ENCODE peak calls at places on chromosomes 5 and 9, in five cellular contexts. N, U, Q, X and G are unnamed samples.

GRCh38 chr9:136625101-136626065 is 37.3 kb upstream of the EGFL7 start:
- DNase-seq in N (peak), X (peak), U (no peak), Q (peak), G (peak)

GRCh38 chr5:169177431-169177694 is 123.6 kb downstream of the SLIT3 start:
- DNase-seq in X (no peak), Q (no peak), N (no peak), U (no peak), G (no peak)

GRCh38 chr9:69937358-69937757 is 106.3 kb upstream of the MAMDC2 start:
- DNase-seq in Q (no peak), X (no peak), N (no peak), U (no peak), G (no peak)

GRCh38 chr5:14267166-14267838 is 124.2 kb downstream of the TRIO start:
- DNase-seq in Q (no peak), U (no peak), N (no peak), X (peak), G (no peak)

GRCh38 chr5:96259211-96259772 is 173.8 kb downstream of the PCSK1 start:
- DNase-seq in X (peak), N (no peak), Q (no peak), U (no peak), G (peak)

GRCh38 chr5:169548315-169548714 is 35.3 kb upstream of the SPDL1 start:
- DNase-seq in U (no peak), Q (no peak), N (no peak), X (peak), G (peak)

GRCh38 chr9:132605387-132605786 is 23.0 kb downstream of the BARHL1 start:
- DNase-seq in Q (no peak), U (no peak), N (no peak), X (no peak), G (no peak)

GRCh38 chr9:114033397-114034103 is 44.5 kb downstream of the AMBP start:
- DNase-seq in X (peak), Q (no peak), N (no peak), U (no peak), G (peak)

GRCh38 chr5:14996997-14997396 is 125.4 kb upstream of the ANKH start:
- DNase-seq in Q (no peak), X (no peak), U (no peak), N (no peak), G (no peak)

GRCh38 chr5:117803533-117803932 is 1184.8 kb downstream of the DTWD2 start:
- DNase-seq in U (no peak), Q (no peak), N (no peak), X (peak), G (no peak)

GRCh38 chr5:10297646-10298204 is 10.0 kb downstream of the CMBL start:
- DNase-seq in N (no peak), X (no peak), Q (no peak), U (no peak), G (no peak)

GRCh38 chr9:131310833-131311554 is 21.5 kb downstream of the PLPP7 start:
- DNase-seq in N (no peak), U (peak), Q (peak), X (no peak), G (no peak)

GRCh38 chr9:35903049-35903448 is 3.0 kb upstream of the HRCT1 start:
- DNase-seq in X (peak), Q (no peak), U (peak), N (no peak), G (peak)

GRCh38 chr9:117224676-117225075 is 190.2 kb downstream of the ASTN2 start:
- DNase-seq in Q (no peak), N (no peak), X (no peak), U (no peak), G (no peak)

GRCh38 chr9:72476617-72477375 is 44.6 kb upstream of the TMC1 start:
- DNase-seq in N (no peak), U (no peak), Q (no peak), X (peak), G (no peak)

GRCh38 chr9:136059851-136060670 is 35.0 kb downstream of the NACC2 start:
- DNase-seq in X (peak), U (no peak), Q (peak), N (peak), G (peak)

GRCh38 chr9:131875828-131876485 is 136.1 kb upstream of the RAPGEF1 start:
- DNase-seq in X (no peak), Q (no peak), U (no peak), N (peak), G (peak)

GRCh38 chr9:97367729-97368128 is 44.2 kb upstream of the TDRD7 start:
- DNase-seq in U (no peak), Q (no peak), X (no peak), N (no peak), G (no peak)

GRCh38 chr5:77224672-77225355 is 14.3 kb downstream of the PDE8B start:
- DNase-seq in X (peak), N (no peak), U (no peak), Q (no peak), G (no peak)

GRCh38 chr9:137458194-137459146 is 664 bp downstream of the NSMF start:
- DNase-seq in U (peak), N (peak), X (no peak), Q (no peak), G (no peak)

GRCh38 chr9:94173632-94174031 is 85.5 kb upstream of the ZNF169 start:
- DNase-seq in X (no peak), Q (no peak), U (no peak), N (no peak), G (no peak)

GRCh38 chr5:44952376-44952775 is 143.6 kb downstream of the MRPS30 start:
- DNase-seq in U (no peak), Q (no peak), N (no peak), X (peak), G (peak)

GRCh38 chr9:96818535-96818934 is 35.8 kb downstream of the ZNF782 start:
- DNase-seq in U (no peak), Q (no peak), X (no peak), N (no peak), G (peak)

GRCh38 chr5:132473608-132474007 is 17.0 kb downstream of the IRF1 start:
- DNase-seq in U (no peak), X (no peak), Q (no peak), N (peak), G (no peak)

GRCh38 chr5:146731909-146732659 is 146.5 kb downstream of the PPP2R2B start:
- DNase-seq in N (no peak), U (no peak), X (peak), Q (no peak), G (peak)

GRCh38 chr5:63125862-63126261 is 547.2 kb downstream of the LRRC70 start:
- DNase-seq in U (no peak), N (no peak), X (peak), Q (no peak), G (peak)

GRCh38 chr5:31021181-31021624 is 172.3 kb upstream of the CDH6 start:
- DNase-seq in N (no peak), Q (no peak), U (no peak), X (peak), G (peak)

GRCh38 chr9:125912261-125912660 is 165.1 kb downstream of the PBX3 start:
- DNase-seq in X (no peak), Q (no peak), U (no peak), N (no peak), G (no peak)

GRCh38 chr9:94259077-94259847 is at the start of gene ZNF169:
- DNase-seq in U (peak), N (peak), X (peak), Q (peak), G (peak)

GRCh38 chr9:126705311-126705766 is 91.6 kb downstream of the LMX1B start:
- DNase-seq in U (peak), Q (peak), X (peak), N (peak), G (peak)

GRCh38 chr5:92927291-92927778 is 653.7 kb downstream of the NR2F1-AS1 start:
- DNase-seq in U (no peak), X (no peak), Q (no peak), N (no peak), G (no peak)

GRCh38 chr5:59673438-59674058 is 220.0 kb downstream of the PDE4D start:
- DNase-seq in X (peak), Q (no peak), U (no peak), N (no peak), G (peak)

GRCh38 chr5:140251527-140251973 is 51.4 kb downstream of the PFDN1 start:
- DNase-seq in X (peak), U (peak), Q (no peak), N (no peak), G (peak)

GRCh38 chr9:109799792-109800191 is 19.8 kb downstream of the PALM2AKAP2 start:
- DNase-seq in N (no peak), Q (no peak), U (no peak), X (peak), G (peak)

GRCh38 chr5:169149317-169149716 is 151.6 kb downstream of the SLIT3 start:
- DNase-seq in N (no peak), X (no peak), U (no peak), Q (no peak), G (no peak)

GRCh38 chr5:60161340-60161934 is 267.9 kb upstream of the PDE4D start:
- DNase-seq in N (no peak), X (peak), U (no peak), Q (no peak), G (peak)

GRCh38 chr9:129195606-129196005 is 17.5 kb upstream of the IER5L start:
- DNase-seq in N (no peak), U (no peak), Q (no peak), X (no peak), G (no peak)

GRCh38 chr9:129201289-129201688 is 23.2 kb upstream of the IER5L start:
- DNase-seq in X (no peak), N (no peak), U (no peak), Q (no peak), G (no peak)

GRCh38 chr9:129200255-129200654 is 22.2 kb upstream of the IER5L start:
- DNase-seq in N (no peak), X (no peak), Q (no peak), U (no peak), G (no peak)

GRCh38 chr9:129198737-129199435 is 20.8 kb upstream of the IER5L start:
- DNase-seq in X (no peak), U (no peak), N (no peak), Q (no peak), G (no peak)

DNA sequence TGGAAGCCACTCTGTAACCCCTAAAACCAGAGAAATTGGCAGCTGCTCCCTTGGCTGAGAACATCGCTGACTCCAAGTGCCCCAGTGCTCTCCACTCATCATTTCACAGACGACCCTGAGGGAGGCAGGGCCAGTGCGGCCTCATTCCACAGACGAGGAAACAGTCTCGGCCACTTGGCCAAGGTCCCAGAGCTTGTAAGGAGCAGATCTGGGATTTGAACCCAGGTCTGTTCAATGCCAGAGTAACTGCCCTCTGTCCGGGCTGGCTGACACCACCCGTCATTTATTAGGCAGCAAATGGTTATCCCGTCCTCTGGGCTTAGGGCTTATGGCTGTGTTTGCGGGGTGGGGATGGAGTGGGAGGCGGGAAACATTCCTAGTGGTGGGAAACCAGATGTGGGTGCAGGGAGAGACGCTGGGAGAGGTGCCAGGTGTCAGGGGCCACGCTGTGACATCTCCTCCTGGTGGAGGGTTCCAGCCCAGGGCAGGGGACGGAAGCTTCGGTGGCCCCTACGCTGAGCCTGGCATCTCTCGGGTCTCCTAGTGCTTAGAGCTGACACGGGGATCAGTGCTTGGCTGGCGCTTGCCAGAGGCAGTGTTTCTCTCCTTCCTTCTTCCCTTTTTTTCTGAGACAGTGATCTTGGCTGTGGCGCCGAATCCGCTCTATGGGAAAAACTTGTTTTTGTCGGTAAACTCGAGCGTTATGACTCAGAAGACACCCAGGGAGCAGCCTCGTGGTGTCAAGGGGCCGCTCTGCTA is 20.1 kb upstream of the IER5L start:
- DNase-seq in U (no peak), X (peak), N (peak), Q (peak), G (peak)
- TF ChIP-seq CTCF in U (no peak), X (peak), N (no peak), Q (no peak), G (no peak)

GRCh38 chr5:175501759-175502158 is 23.4 kb downstream of the SFXN1 start:
- DNase-seq in Q (no peak), X (no peak), U (no peak), N (no peak), G (no peak)
- H3K4me3 ChIP-seq in Q (no peak), X (no peak), U (no peak), N (no peak), G (no peak)

GRCh38 chr5:57887851-57888621 is 405.4 kb upstream of the ACTBL2 start:
- DNase-seq in U (no peak), N (no peak), X (peak), Q (no peak), G (peak)
- TF ChIP-seq CTCF in U (no peak), N (peak), X (peak), Q (peak), G (peak)

DNA sequence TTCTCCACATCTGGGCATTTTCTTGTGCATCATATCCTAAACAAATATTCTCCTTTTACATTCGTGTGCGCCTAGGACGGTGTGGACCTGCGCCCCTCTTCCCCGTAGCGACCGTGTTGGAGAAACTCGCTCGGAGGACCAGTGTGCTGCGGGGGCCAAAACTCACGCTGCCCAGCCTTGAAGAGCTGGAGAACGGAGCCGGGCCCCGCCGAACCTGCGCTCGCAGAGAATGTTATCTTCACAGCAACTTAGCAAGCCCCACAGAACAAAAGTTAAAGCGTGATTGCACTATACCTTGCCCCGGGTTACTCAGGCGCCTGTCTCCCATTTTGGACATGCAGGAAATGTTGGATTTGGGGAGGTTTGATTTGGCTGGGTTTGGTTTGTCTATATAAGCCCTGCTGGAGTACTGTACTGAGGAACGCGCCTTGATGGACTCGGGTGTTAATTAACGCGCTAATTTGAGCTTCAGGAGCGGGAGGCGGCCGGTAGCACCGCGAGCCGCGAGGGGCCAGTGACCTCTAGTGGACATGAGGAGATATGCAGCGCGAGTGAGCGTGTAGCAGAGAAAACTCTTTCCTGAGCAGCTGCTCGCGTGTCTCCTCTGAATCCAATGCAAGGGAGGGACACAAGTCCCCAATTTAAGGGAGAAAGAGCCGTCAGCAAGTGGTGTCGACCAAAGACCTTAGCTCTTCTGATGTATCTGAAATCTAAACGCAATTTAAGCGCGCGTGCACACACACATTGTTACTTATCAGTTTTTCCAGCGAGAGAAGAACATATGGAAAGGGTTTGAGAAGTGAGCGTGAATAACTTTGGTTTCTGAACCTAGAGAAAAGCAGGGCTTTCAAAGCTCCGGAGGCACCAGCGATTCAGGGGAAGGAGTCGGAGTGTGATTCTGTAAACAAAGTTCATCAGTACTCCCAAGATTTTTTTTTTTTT is 192.1 kb downstream of the MEF2C start:
- DNase-seq in Q (peak), N (peak), U (peak), X (peak), G (peak)
- H3K4me3 ChIP-seq in Q (peak), N (peak), U (peak), X (peak), G (peak)

DNA sequence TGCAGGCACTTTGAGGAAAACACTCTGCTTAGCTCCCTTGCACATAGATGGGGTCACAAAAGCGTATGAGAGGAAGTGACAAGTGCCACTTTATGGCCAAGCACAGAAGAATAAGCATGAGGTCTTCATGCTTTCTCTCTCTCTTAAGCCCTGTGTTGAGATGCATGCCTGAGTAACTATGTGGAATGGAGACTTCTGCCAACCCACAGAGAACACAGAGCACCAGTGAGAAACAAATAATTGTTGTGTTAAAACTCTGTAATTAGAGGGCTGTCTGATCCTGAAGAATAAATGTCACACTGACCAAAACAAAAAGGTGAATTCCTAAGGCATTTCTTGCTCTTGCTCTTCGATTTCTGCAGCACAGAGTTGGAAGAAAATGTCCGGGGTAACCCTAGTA is 488.5 kb downstream of the CTNND2 start:
- DNase-seq in Q (no peak), U (no peak), N (no peak), X (peak), G (no peak)
- TF ChIP-seq CTCF in Q (no peak), U (no peak), N (no peak), X (no peak), G (no peak)

GRCh38 chr5:6195711-6196358 is 182.5 kb downstream of the MED10 start:
- DNase-seq in Q (no peak), X (no peak), N (no peak), U (no peak), G (no peak)
- H3K4me3 ChIP-seq in Q (no peak), X (no peak), N (no peak), U (no peak), G (no peak)